ENCODE peak calls at places on chromosomes 5 and 9, in ten cellular contexts. L, D, M, W, S, C, A, U, B and K are unnamed samples.
A peak's percentile ranks its signal among the peaks of the same experiment; 100 is the strongest.

GRCh38 chr9:19918630-19919029 is 129.8 kb upstream of the SLC24A2 start:
- DNase-seq in L (no peak), D (no peak), M (no peak), W (no peak), S (no peak), C (no peak), A (no peak), U (no peak), B (no peak), K (no peak)

GRCh38 chr5:54148062-54148461 is 162.3 kb downstream of the ARL15 start:
- DNase-seq in L (no peak), D (no peak), M (no peak), W (no peak), S (no peak), C (no peak), A (no peak), U (no peak), B (no peak), K (no peak)

GRCh38 chr9:69671904-69672827 is at the start of gene APBA1:
- DNase-seq in L (peak; percentile 74), D (peak; percentile 10), M (no peak), W (peak; percentile 80), S (peak; percentile 56), C (peak; percentile 80), A (peak; percentile 63), U (peak; percentile 76), B (peak; percentile 81), K (no peak)

GRCh38 chr5:111627862-111628261 is 115.5 kb upstream of the STARD4 start:
- DNase-seq in L (no peak), D (no peak), M (no peak), W (no peak), S (no peak), C (no peak), A (no peak), U (no peak), B (no peak), K (no peak)

GRCh38 chr9:83410701-83411100 is 127.5 kb downstream of the FRMD3 start:
- DNase-seq in L (no peak), D (no peak), M (no peak), W (no peak), S (no peak), C (no peak), A (no peak), U (no peak), B (no peak), K (no peak)

GRCh38 chr5:138369706-138370105 is 17.2 kb downstream of the KDM3B start:
- DNase-seq in L (no peak), D (no peak), M (no peak), W (no peak), S (peak; percentile 17), C (no peak), A (no peak), U (no peak), B (no peak), K (no peak)

GRCh38 chr5:139678751-139679750 is 30.9 kb downstream of the CXXC5 start:
- DNase-seq in L (peak; percentile 63), D (no peak), M (no peak), W (no peak), S (no peak), C (peak; percentile 81), A (no peak), U (no peak), B (no peak), K (no peak)

GRCh38 chr5:136446565-136446964 is 81.2 kb upstream of the TRPC7 start:
- DNase-seq in L (no peak), D (no peak), M (no peak), W (no peak), S (no peak), C (no peak), A (no peak), U (no peak), B (no peak), K (no peak)

GRCh38 chr5:488744-489688 is 35.2 kb downstream of the SLC9A3 start:
- DNase-seq in L (no peak), D (no peak), M (no peak), W (no peak), S (no peak), C (no peak), A (no peak), U (no peak), B (no peak), K (no peak)

DNA sequence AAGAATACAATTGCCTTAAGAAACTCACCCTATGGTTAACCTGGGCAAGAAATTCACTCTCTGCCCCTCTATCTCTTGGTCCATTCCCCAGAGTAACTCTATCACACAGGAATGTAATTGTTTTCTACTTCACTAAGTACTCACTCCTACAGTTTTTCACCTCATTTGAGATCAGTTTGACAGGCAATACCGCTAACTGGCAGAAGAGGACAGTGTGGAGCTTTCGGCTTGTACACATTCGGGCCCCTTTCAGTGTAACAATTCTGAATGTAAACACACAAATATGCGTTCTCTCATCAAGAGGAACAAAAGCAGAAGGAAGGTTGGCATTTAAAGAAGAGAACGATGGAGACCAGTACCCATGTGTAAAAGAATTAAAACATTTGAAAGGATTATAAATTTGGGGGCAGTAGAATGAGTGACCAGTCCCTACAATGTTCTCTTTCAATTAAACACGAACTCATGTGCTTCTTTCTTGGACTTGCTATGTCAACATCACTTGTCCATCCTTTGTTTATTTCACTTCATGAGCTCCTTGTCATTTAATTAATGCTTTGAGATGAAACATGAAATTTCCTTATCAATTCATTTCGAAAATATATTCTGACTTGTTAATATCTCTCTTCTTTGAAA is 188.5 kb upstream of the GRAMD2B start:
- DNase-seq in L (no peak), D (peak; percentile 18), M (no peak), W (peak; percentile 77), S (no peak), C (no peak), A (peak; percentile 19), U (no peak), B (no peak), K (no peak)
- TF ChIP-seq CTCF in L (no peak), D (peak; percentile 90), M (peak; percentile 81), W (peak; percentile 92), S (peak; percentile 19), C (peak; percentile 46), A (peak; percentile 52), U (no peak), B (peak; percentile 38), K (peak; percentile 21)

GRCh38 chr5:144416196-144416595 is 245.5 kb downstream of the KCTD16 start:
- DNase-seq in L (no peak), D (no peak), M (no peak), W (no peak), S (no peak), C (no peak), A (no peak), U (no peak), B (no peak), K (no peak)
- H3K27me3 ChIP-seq in L (no peaks in the 10 kb centered on the region), D (no peaks in the 10 kb centered on the region), M (peaks cover 8% of the 10 kb centered on the region), W (no peaks in the 10 kb centered on the region), S (no peaks in the 10 kb centered on the region), C (no peaks in the 10 kb centered on the region), A (no peaks in the 10 kb centered on the region), U (no peaks in the 10 kb centered on the region), B (no peaks in the 10 kb centered on the region), K (no peaks in the 10 kb centered on the region)

DNA sequence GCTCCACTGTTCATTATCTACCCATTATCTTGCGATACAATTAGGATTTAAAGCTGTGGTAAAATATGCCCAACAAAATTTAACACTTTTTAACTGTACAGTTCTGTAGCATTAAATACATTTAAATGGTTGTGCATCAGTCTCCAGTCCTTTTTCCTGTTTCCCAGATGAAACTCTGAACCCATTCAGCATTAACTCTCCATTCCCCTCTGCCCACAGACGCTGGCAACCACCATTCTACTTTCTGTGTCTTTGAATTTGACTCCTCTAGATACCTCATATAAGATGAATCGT is 2.9 kb upstream of the TRIM7 start:
- DNase-seq in L (no peak), D (no peak), M (no peak), W (no peak), S (no peak), C (no peak), A (no peak), U (no peak), B (no peak), K (no peak)
- H3K4me3 ChIP-seq in L (peak overlapping the region; percentile 76), D (no peak overlapping the region), M (peak overlapping the region; percentile 67), W (peak overlapping the region; percentile 98), S (no peak overlapping the region), C (peak overlapping the region; percentile 69), A (no peak overlapping the region), U (no peak overlapping the region), B (peak overlapping the region; percentile 66), K (no peak overlapping the region)

GRCh38 chr9:129141066-129142041 is 30.1 kb downstream of the PTPA start:
- DNase-seq in L (peak; percentile 44), D (peak; percentile 91), M (no peak), W (no peak), S (peak; percentile 87), C (no peak), A (peak; percentile 69), U (peak; percentile 65), B (no peak), K (no peak)
- TF ChIP-seq CTCF in L (no peak), D (no peak), M (no peak), W (no peak), S (no peak), C (no peak), A (no peak), U (no peak), B (no peak), K (no peak)